ENCODE peak calls at places on chromosomes 16 and 17, in five cellular contexts. O is H1, Y is tibial nerve, U is fibroblast of the conjunctiva, P is thoracic aorta. C is an unnamed sample.
A peak's percentile ranks its signal among the peaks of the same experiment; 100 is the strongest.

GRCh38 chr16:876523-877241 is 76.1 kb upstream of the GNG13 start:
- DNase-seq in O (no peak), Y (no peak), U (no peak), P (no peak), C (no peak)

GRCh38 chr16:67237396-67238277 is 9.6 kb downstream of the FHOD1 start:
- DNase-seq in O (no peak), Y (no peak), U (no peak), P (no peak), C (no peak)

GRCh38 chr16:56506941-56507340 is 12.9 kb downstream of the BBS2 start:
- DNase-seq in O (no peak), Y (no peak), U (peak; percentile 34), P (no peak), C (no peak)

GRCh38 chr17:16407911-16408588 is 7.3 kb upstream of the TRPV2 start:
- DNase-seq in O (no peak), Y (peak; percentile 82), U (no peak), P (no peak), C (no peak)

GRCh38 chr16:3058173-3059030 is 7.0 kb upstream of the IL32 start:
- DNase-seq in O (no peak), Y (peak; percentile 20), U (no peak), P (no peak), C (no peak)

GRCh38 chr16:31695667-31696066 is 168.0 kb downstream of the AHSP start:
- DNase-seq in O (no peak), Y (no peak), U (no peak), P (no peak), C (peak; percentile 42)

GRCh38 chr16:10668322-10669045 is 26.2 kb downstream of the TEKT5 start:
- DNase-seq in O (no peak), Y (no peak), U (no peak), P (no peak), C (no peak)

GRCh38 chr16:84922351-84923135 is 88.8 kb downstream of the ZDHHC7 start:
- DNase-seq in O (no peak), Y (peak; percentile 51), U (no peak), P (no peak), C (no peak)

GRCh38 chr16:46731691-46732555 is 16.2 kb downstream of the MYLK3 start:
- DNase-seq in O (no peak), Y (no peak), U (no peak), P (no peak), C (no peak)

GRCh38 chr17:45907720-45908395 is 13.5 kb downstream of the MAPT start:
- DNase-seq in O (no peak), Y (no peak), U (no peak), P (no peak), C (no peak)

GRCh38 chr16:4865231-4865860 is 18.1 kb downstream of the UBN1 start:
- DNase-seq in O (no peak), Y (no peak), U (no peak), P (no peak), C (no peak)

GRCh38 chr16:85125570-85126382 is 13.5 kb upstream of the CIBAR2 start:
- DNase-seq in O (no peak), Y (no peak), U (no peak), P (no peak), C (no peak)

GRCh38 chr17:60102632-60103047 is 23.9 kb upstream of the HEATR6 start:
- DNase-seq in O (no peak), Y (no peak), U (peak; percentile 39), P (no peak), C (no peak)

GRCh38 chr17:39239640-39240314 is 14.0 kb upstream of the STAC2 start:
- DNase-seq in O (no peak), Y (no peak), U (no peak), P (no peak), C (no peak)

GRCh38 chr17:36470499-36470898 is 16.0 kb upstream of the ZNHIT3 start:
- DNase-seq in O (no peak), Y (no peak), U (no peak), P (no peak), C (no peak)

GRCh38 chr17:79652999-79653643 is 42.3 kb upstream of the RBFOX3 start:
- DNase-seq in O (no peak), Y (no peak), U (no peak), P (no peak), C (no peak)

GRCh38 chr16:19135896-19136438 is 22.2 kb downstream of the ITPRIPL2 start:
- DNase-seq in O (no peak), Y (no peak), U (no peak), P (no peak), C (no peak)

GRCh38 chr16:49661465-49662187 is 194.3 kb downstream of the ZNF423 start:
- DNase-seq in O (no peak), Y (no peak), U (no peak), P (no peak), C (no peak)

GRCh38 chr17:66727634-66728570 is 107.0 kb upstream of the CACNG5 start:
- DNase-seq in O (peak; percentile 31), Y (peak; percentile 62), U (peak; percentile 23), P (no peak), C (no peak)

GRCh38 chr16:46801428-46802049 is 29.4 kb downstream of the C16orf87 start:
- DNase-seq in O (no peak), Y (no peak), U (no peak), P (no peak), C (no peak)

GRCh38 chr16:10120953-10121352 is 61.3 kb downstream of the GRIN2A start:
- DNase-seq in O (no peak), Y (no peak), U (no peak), P (no peak), C (no peak)

GRCh38 chr17:78991017-78991783 is 11.5 kb upstream of the LGALS3BP start:
- DNase-seq in O (no peak), Y (no peak), U (no peak), P (no peak), C (no peak)

GRCh38 chr16:78762222-78762621 is 662.8 kb downstream of the WWOX start:
- DNase-seq in O (no peak), Y (no peak), U (no peak), P (no peak), C (no peak)

GRCh38 chr17:4735825-4736651 is 3.6 kb upstream of the ZMYND15 start:
- DNase-seq in O (no peak), Y (peak; percentile 66), U (peak; percentile 24), P (no peak), C (no peak)

GRCh38 chr16:84117482-84117843 is 721 bp upstream of the MBTPS1 start:
- DNase-seq in O (no peak), Y (no peak), U (no peak), P (no peak), C (no peak)

GRCh38 chr16:77657016-77657415 is 65.3 kb upstream of the NUDT7 start:
- DNase-seq in O (no peak), Y (no peak), U (no peak), P (no peak), C (no peak)

GRCh38 chr17:65025288-65025687 is 31.3 kb downstream of the GNA13 start:
- DNase-seq in O (no peak), Y (no peak), U (no peak), P (no peak), C (no peak)

GRCh38 chr16:30377812-30378235 is 3.2 kb downstream of the MYL11 start:
- DNase-seq in O (no peak), Y (peak; percentile 97), U (peak; percentile 80), P (peak; percentile 85), C (peak; percentile 98)

GRCh38 chr17:31629696-31630470 is 229.2 kb downstream of the COPRS start:
- DNase-seq in O (no peak), Y (no peak), U (peak; percentile 87), P (no peak), C (no peak)